ENCODE peak calls at places on chromosome X, in nine cellular contexts. Q, R, N, E, U, P, V, I and S are unnamed samples.

GRCh38 chrX:155876704-155877103 is 4.4 kb upstream of the VAMP7 start:
- DNase-seq in N (no peak), I (no peak), P (no peak), V (no peak), R (no peak), Q (no peak), U (peak), E (no peak), S (no peak)

GRCh38 chrX:141642979-141643378 is 53.5 kb downstream of the SPANXA2 start:
- DNase-seq in V (no peak), Q (peak), U (no peak), N (no peak), R (no peak), P (no peak), E (peak), I (no peak), S (peak)

GRCh38 chrX:23369037-23369436 is 34.4 kb downstream of the PTCHD1 start:
- DNase-seq in V (no peak), E (no peak), P (no peak), N (no peak), Q (no peak), R (no peak), U (no peak), I (peak), S (no peak)

GRCh38 chrX:53441531-53442321 is 7.6 kb upstream of the HSD17B10 start:
- DNase-seq in N (peak), E (peak), I (no peak), U (no peak), R (peak), V (peak), P (peak), Q (peak), S (peak)

GRCh38 chrX:46381630-46382029 is 163.6 kb downstream of the ZNF674 start:
- DNase-seq in R (no peak), E (peak), U (peak), P (peak), Q (peak), N (peak), V (no peak), I (no peak), S (peak)

GRCh38 chrX:3697701-3698279 is 15.7 kb downstream of the PRKX start:
- DNase-seq in Q (peak), U (no peak), P (no peak), V (no peak), I (peak), R (no peak), E (peak), N (no peak), S (peak)

GRCh38 chrX:13179100-13179499 is 134.7 kb upstream of the FAM9C start:
- DNase-seq in E (no peak), N (no peak), R (no peak), U (no peak), V (no peak), I (no peak), Q (no peak), P (no peak), S (peak)

GRCh38 chrX:56788717-56789122 is 59.7 kb downstream of the NBDY start:
- DNase-seq in Q (peak), P (peak), V (no peak), E (peak), N (no peak), U (peak), R (no peak), I (no peak), S (no peak)

GRCh38 chrX:2548731-2549423 is 48.1 kb upstream of the DHRSX start:
- DNase-seq in V (no peak), P (no peak), Q (no peak), I (no peak), N (no peak), E (no peak), U (no peak), R (no peak), S (no peak)

GRCh38 chrX:149647505-149647904 is 15.9 kb upstream of the TMEM185A start:
- DNase-seq in N (no peak), R (no peak), U (no peak), E (no peak), Q (no peak), V (no peak), P (no peak), I (no peak), S (no peak)

GRCh38 chrX:71095555-71095970 is at the start of gene FOXO4:
- DNase-seq in E (peak), U (peak), N (peak), P (peak), R (peak), V (peak), Q (peak), I (peak), S (peak)

GRCh38 chrX:54248309-54248708 is 65.3 kb upstream of the FAM120C start:
- DNase-seq in R (peak), E (peak), V (no peak), P (no peak), N (no peak), Q (peak), I (no peak), U (peak), S (peak)

GRCh38 chrX:131861088-131861787 is 161.9 kb upstream of the STK26 start:
- DNase-seq in N (no peak), P (no peak), I (no peak), E (peak), U (no peak), V (no peak), R (no peak), Q (no peak), S (no peak)

GRCh38 chrX:14228611-14229010 is 198.9 kb upstream of the GEMIN8 start:
- DNase-seq in V (no peak), R (no peak), I (no peak), U (no peak), P (no peak), N (no peak), Q (no peak), E (no peak), S (peak)

GRCh38 chrX:41885724-41886123 is 37.6 kb downstream of the CASK start:
- DNase-seq in I (no peak), V (no peak), R (no peak), P (no peak), E (no peak), U (no peak), Q (no peak), N (no peak), S (no peak)

GRCh38 chrX:15719324-15719968 is 18.6 kb upstream of the CA5B start:
- DNase-seq in V (no peak), R (no peak), E (no peak), U (no peak), P (no peak), Q (no peak), N (no peak), I (no peak), S (no peak)

GRCh38 chrX:41600266-41600665 is 88.5 kb upstream of the GPR34 start:
- DNase-seq in N (no peak), P (no peak), V (no peak), Q (peak), E (peak), I (peak), R (no peak), U (no peak), S (no peak)

GRCh38 chrX:13144927-13145659 is 100.7 kb upstream of the FAM9C start:
- DNase-seq in Q (no peak), I (no peak), P (no peak), V (no peak), E (no peak), R (no peak), N (no peak), U (no peak), S (no peak)

GRCh38 chrX:20515841-20516461 is 249.2 kb upstream of the RPS6KA3 start:
- DNase-seq in I (peak), U (no peak), N (peak), E (peak), P (no peak), V (no peak), R (peak), Q (peak), S (peak)

GRCh38 chrX:13857804-13858203 is 40.9 kb upstream of the GPM6B start:
- DNase-seq in E (no peak), N (no peak), U (no peak), Q (no peak), I (no peak), P (no peak), R (no peak), V (no peak), S (no peak)

GRCh38 chrX:66144258-66144657 is 19.8 kb upstream of the HEPH start:
- DNase-seq in N (no peak), Q (no peak), U (no peak), I (no peak), V (no peak), R (no peak), E (no peak), P (no peak), S (no peak)

GRCh38 chrX:103791233-103791632 is 14.6 kb downstream of the PLP1 start:
- DNase-seq in R (no peak), V (no peak), I (no peak), N (no peak), P (no peak), U (no peak), Q (no peak), E (no peak), S (no peak)

GRCh38 chrX:123590842-123591491 is 141.9 kb downstream of the THOC2 start:
- DNase-seq in U (no peak), V (no peak), Q (peak), E (peak), N (no peak), I (no peak), P (no peak), R (peak), S (peak)

GRCh38 chrX:41655101-41655500 is 33.7 kb upstream of the GPR34 start:
- DNase-seq in N (no peak), P (no peak), R (no peak), Q (no peak), U (no peak), V (no peak), I (no peak), E (no peak), S (no peak)

GRCh38 chrX:51047950-51048349 is 137.4 kb downstream of the BMP15 start:
- DNase-seq in N (no peak), U (no peak), Q (no peak), R (no peak), I (no peak), E (no peak), V (no peak), P (no peak), S (no peak)
- TF ChIP-seq CTCF in N (no peak), U (no peak), Q (no peak), R (no peak), I (no peak), E (no peak), V (no peak), P (no peak), S (no peak)

GRCh38 chrX:43350935-43351334 is 305.2 kb upstream of the MAOA start:
- DNase-seq in U (no peak), N (no peak), Q (no peak), I (no peak), P (no peak), R (no peak), V (no peak), E (no peak), S (no peak)

GRCh38 chrX:43345166-43345565 is 310.9 kb upstream of the MAOA start:
- DNase-seq in E (no peak), R (no peak), N (no peak), I (no peak), Q (no peak), P (no peak), V (no peak), U (no peak), S (no peak)

DNA sequence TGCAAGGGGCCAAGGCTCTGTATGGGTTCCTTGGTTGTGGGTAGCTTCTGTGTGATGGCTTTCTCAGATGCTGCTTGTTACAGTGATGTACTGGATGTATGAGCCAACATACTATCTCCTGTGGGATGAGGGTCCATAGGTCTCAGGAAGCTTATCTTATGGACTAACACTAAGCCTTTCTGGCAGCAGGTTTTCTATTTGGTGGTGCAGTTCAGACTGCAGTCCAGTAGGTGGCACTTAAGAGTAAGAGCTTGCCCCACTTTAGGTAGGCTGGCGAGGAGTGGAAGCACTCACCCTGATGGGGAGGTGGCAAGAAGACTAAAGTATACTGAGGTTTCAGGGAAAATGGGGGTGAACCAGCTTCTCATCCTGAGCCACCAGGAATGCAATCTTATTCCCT is 306.7 kb upstream of the MAOA start:
- DNase-seq in N (peak), Q (peak), R (no peak), I (no peak), E (peak), V (peak), P (peak), U (peak), S (peak)
- TF ChIP-seq CTCF in N (no peak), Q (peak), R (peak), I (peak), E (peak), V (peak), P (peak), U (peak), S (peak)

DNA sequence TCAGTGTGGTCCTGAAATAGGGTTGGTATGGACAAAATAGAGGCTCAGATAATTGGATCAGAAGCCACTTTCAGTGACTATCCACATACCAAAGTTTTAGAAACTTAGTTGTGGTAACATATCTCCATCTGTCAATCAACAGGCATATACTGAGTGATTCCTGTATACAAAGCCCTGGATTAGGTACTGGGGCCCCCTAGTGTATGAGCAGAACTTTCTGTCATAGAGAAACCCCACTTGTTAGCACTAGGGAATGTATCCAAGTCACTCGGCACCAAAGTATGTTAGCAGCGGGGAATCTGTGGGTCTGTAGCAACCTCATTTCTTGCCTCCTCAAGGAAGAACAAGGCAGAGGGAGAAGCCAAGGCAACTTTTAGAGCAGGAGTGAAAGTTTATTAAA is 50.7 kb downstream of the MAP7D3 start:
- DNase-seq in N (peak), R (peak), I (peak), Q (peak), V (no peak), E (no peak), U (peak), P (no peak), S (peak)
- TF ChIP-seq CTCF in N (no peak), R (peak), I (peak), Q (peak), V (peak), E (peak), U (peak), P (no peak), S (peak)

GRCh38 chrX:73979551-73980131 is 324.3 kb upstream of the ZCCHC13 start:
- DNase-seq in P (no peak), I (no peak), Q (no peak), U (no peak), V (no peak), R (no peak), N (no peak), E (no peak), S (no peak)

GRCh38 chrX:73977542-73978169 is 326.3 kb upstream of the ZCCHC13 start:
- DNase-seq in P (no peak), I (no peak), N (no peak), V (no peak), E (no peak), U (no peak), Q (no peak), R (no peak), S (no peak)
- TF ChIP-seq CTCF in P (no peak), I (no peak), N (no peak), V (no peak), E (no peak), U (no peak), Q (no peak), R (no peak), S (no peak)

DNA sequence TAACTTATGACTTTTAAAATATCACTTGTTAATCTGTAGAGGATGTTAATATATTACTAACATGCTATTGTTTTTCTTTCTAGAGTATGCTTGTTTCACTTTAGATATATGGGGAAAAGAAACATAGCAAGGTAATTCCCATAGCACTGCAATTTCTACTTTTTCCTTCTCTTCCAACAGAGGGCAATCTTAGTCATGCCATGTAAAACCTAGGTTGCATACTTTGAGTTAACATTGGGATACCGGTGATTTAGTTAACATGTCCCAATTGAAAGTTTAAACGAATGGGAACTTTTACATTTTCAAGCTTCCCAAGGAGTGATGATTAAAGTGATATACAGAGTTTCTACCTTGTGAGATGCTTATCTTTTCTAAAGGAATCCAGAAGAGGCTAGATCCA is 89.4 kb upstream of the IL13RA1 start:
- DNase-seq in E (peak), N (no peak), R (no peak), V (no peak), P (no peak), I (no peak), U (no peak), Q (peak), S (peak)
- TF ChIP-seq CTCF in E (peak), N (no peak), R (peak), V (no peak), P (no peak), I (peak), U (no peak), Q (no peak), S (no peak)

GRCh38 chrX:27622883-27623282 is 32.7 kb downstream of the DCAF8L2 start:
- DNase-seq in N (no peak), E (no peak), I (no peak), Q (no peak), V (no peak), U (no peak), P (no peak), R (no peak), S (no peak)

GRCh38 chrX:27619459-27619858 is 29.3 kb downstream of the DCAF8L2 start:
- DNase-seq in V (no peak), U (no peak), R (no peak), I (no peak), E (peak), N (no peak), P (no peak), Q (peak), S (no peak)

DNA sequence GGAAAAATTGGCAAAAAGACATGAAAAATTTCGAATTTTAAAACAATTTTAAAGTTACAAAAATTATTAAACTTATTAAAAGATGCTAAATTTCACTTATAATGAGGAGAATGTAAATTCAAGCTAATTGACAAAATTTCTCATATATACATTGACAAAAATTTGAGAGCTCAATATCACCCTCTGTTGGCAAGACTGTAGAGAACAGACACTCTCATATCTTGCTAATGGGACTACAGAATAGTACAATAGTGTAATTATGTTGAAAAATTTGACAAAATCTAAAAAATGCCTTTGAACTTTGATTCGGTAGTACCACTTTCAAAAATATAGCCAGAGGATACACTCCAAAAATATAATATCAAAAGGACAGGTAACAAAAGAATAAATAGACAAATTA is 29.8 kb downstream of the DCAF8L2 start:
- DNase-seq in E (peak), V (no peak), Q (peak), I (peak), P (no peak), U (no peak), N (no peak), R (no peak), S (peak)
- TF ChIP-seq CTCF in E (peak), V (no peak), Q (peak), I (peak), P (peak), U (peak), N (no peak), R (peak), S (peak)